ENCODE peak calls at places on chromosomes 7 and 10, in six cellular contexts. C is WTC11, P is GM23338, Y is GM12878, U is H1, A is K562. B is an unnamed sample.

GRCh38 chr10:90743291-90743690 is 114.5 kb downstream of the HTR7 start:
- DNase-seq in C (no peak), P (no peak), Y (no peak), U (no peak), A (no peak), B (no peak)

GRCh38 chr10:37754538-37755323 is 102.7 kb downstream of the ZNF248 start:
- DNase-seq in C (peak), P (no peak), Y (no peak), U (no peak), A (peak), B (peak)

GRCh38 chr10:18699849-18700554 is 40.8 kb downstream of the ARL5B start:
- DNase-seq in C (no peak), P (no peak), Y (no peak), U (no peak), A (no peak), B (peak)

GRCh38 chr10:100021322-100021721 is 11.6 kb upstream of the DNMBP start:
- DNase-seq in C (no peak), P (no peak), Y (peak), U (no peak), A (no peak), B (no peak)

GRCh38 chr7:51219261-51219988 is 97.2 kb downstream of the COBL start:
- DNase-seq in C (no peak), P (peak), Y (no peak), U (no peak), A (no peak), B (no peak)

GRCh38 chr7:2369139-2369538 is 14.5 kb downstream of the EIF3B start:
- DNase-seq in C (no peak), P (no peak), Y (no peak), U (no peak), A (no peak), B (no peak)

GRCh38 chr7:155590215-155591023 is 44.1 kb upstream of the CNPY1 start:
- DNase-seq in C (peak), P (peak), Y (no peak), U (no peak), A (peak), B (peak)

GRCh38 chr10:12067336-12067735 is 1.4 kb upstream of the DHTKD1 start:
- DNase-seq in C (no peak), P (no peak), Y (no peak), U (no peak), A (no peak), B (no peak)

GRCh38 chr10:96618648-96619047 is 31.8 kb upstream of the TM9SF3 start:
- DNase-seq in C (no peak), P (no peak), Y (no peak), U (no peak), A (no peak), B (no peak)

GRCh38 chr7:158494643-158495042 is 93.0 kb downstream of the PTPRN2 start:
- DNase-seq in C (no peak), P (no peak), Y (no peak), U (no peak), A (no peak), B (no peak)

GRCh38 chr7:73308665-73309214 is at the start of gene NSUN5:
- DNase-seq in C (peak), P (peak), Y (peak), U (peak), A (peak), B (peak)

GRCh38 chr10:125081931-125082330 is 78.4 kb downstream of the CTBP2 start:
- DNase-seq in C (no peak), P (no peak), Y (no peak), U (no peak), A (no peak), B (no peak)

GRCh38 chr10:20978617-20979016 is 81.5 kb upstream of the NEBL start:
- DNase-seq in C (no peak), P (no peak), Y (no peak), U (no peak), A (no peak), B (no peak)

GRCh38 chr7:104980969-104981670 is 32.9 kb upstream of the KMT2E start:
- DNase-seq in C (no peak), P (peak), Y (no peak), U (no peak), A (peak), B (peak)

GRCh38 chr10:34716958-34717357 is 98.1 kb downstream of the PARD3 start:
- DNase-seq in C (no peak), P (no peak), Y (no peak), U (no peak), A (peak), B (no peak)

GRCh38 chr7:92421676-92422435 is 25.4 kb upstream of the GATAD1 start:
- DNase-seq in C (no peak), P (no peak), Y (no peak), U (no peak), A (peak), B (no peak)

GRCh38 chr10:122127943-122128342 is 139.0 kb downstream of the TACC2 start:
- DNase-seq in C (no peak), P (no peak), Y (no peak), U (no peak), A (no peak), B (no peak)

GRCh38 chr10:35127289-35127891 is 744 bp downstream of the CREM start:
- DNase-seq in C (peak), P (peak), Y (no peak), U (no peak), A (peak), B (peak)

GRCh38 chr10:110462308-110463095 is 35.2 kb upstream of the DUSP5 start:
- DNase-seq in C (no peak), P (no peak), Y (no peak), U (no peak), A (no peak), B (no peak)

GRCh38 chr7:26688936-26689506 is 175.4 kb downstream of the SKAP2 start:
- DNase-seq in C (no peak), P (no peak), Y (peak), U (no peak), A (peak), B (peak)

GRCh38 chr7:130958846-130959245 is 224.8 kb upstream of the KLF14 start:
- DNase-seq in C (no peak), P (no peak), Y (no peak), U (no peak), A (no peak), B (no peak)

GRCh38 chr7:93728292-93728691 is 153.8 kb upstream of the CALCR start:
- DNase-seq in C (no peak), P (no peak), Y (no peak), U (no peak), A (no peak), B (no peak)

GRCh38 chr7:41693150-41693997 is 9.5 kb downstream of the INHBA start:
- DNase-seq in C (no peak), P (no peak), Y (no peak), U (no peak), A (no peak), B (no peak)

GRCh38 chr10:1122349-1122748 is 66.2 kb downstream of the WDR37 start:
- DNase-seq in C (no peak), P (no peak), Y (no peak), U (no peak), A (no peak), B (no peak)

GRCh38 chr10:77577666-77578229 is 59.9 kb downstream of the KCNMA1 start:
- DNase-seq in C (no peak), P (no peak), Y (no peak), U (no peak), A (no peak), B (no peak)

GRCh38 chr7:112481833-112482669 is 1.3 kb downstream of the LSMEM1 start:
- DNase-seq in C (no peak), P (peak), Y (no peak), U (peak), A (peak), B (no peak)

GRCh38 chr7:36985866-36986402 is 261.6 kb upstream of the AOAH start:
- DNase-seq in C (no peak), P (no peak), Y (no peak), U (no peak), A (no peak), B (no peak)

GRCh38 chr7:99267530-99268360 is 4.9 kb upstream of the MYH16 start:
- DNase-seq in C (no peak), P (no peak), Y (no peak), U (no peak), A (no peak), B (peak)

GRCh38 chr10:35336921-35337741 is 822 bp downstream of the CCNY start:
- DNase-seq in C (peak), P (peak), Y (no peak), U (no peak), A (peak), B (peak)

GRCh38 chr10:90592903-90593302 is 264.9 kb downstream of the HTR7 start:
- DNase-seq in C (peak), P (peak), Y (peak), U (peak), A (no peak), B (peak)

GRCh38 chr10:84530724-84531325 is 202.4 kb downstream of the CCSER2 start:
- DNase-seq in C (no peak), P (no peak), Y (no peak), U (no peak), A (peak), B (no peak)

GRCh38 chr10:84534168-84534567 is 205.8 kb downstream of the CCSER2 start:
- DNase-seq in C (peak), P (peak), Y (no peak), U (no peak), A (peak), B (no peak)

DNA sequence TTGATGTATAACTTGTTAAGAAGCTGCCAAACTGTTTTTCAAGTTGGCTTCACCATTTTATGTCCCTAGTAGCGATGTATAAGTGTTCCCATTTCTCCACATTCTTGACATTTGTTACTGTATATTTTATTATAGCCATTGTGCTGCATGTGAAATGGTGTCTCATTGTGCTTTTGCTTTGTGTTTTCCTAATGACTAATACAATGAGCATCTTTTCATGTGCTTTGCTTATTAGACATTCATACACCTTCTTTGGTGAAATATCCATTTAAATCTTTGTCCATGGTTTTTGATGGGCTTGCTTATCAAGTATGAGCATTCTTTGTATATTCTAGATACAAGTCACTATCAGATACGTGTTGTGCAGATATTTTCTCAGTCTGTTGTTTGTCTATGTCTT is 203.0 kb downstream of the CCSER2 start:
- DNase-seq in C (no peak), P (no peak), Y (no peak), U (no peak), A (no peak), B (no peak)
- TF ChIP-seq CREB1 in C (no peak), P (no peak), Y (no peak), U (no peak), A (no peak), B (no peak)

GRCh38 chr10:87817291-87817872 is 644 bp downstream of the ATAD1 start:
- DNase-seq in C (no peak), P (peak), Y (no peak), U (no peak), A (no peak), B (peak)
- TF ChIP-seq CREB1 in C (no peak), P (no peak), Y (no peak), U (no peak), A (no peak), B (no peak)

DNA sequence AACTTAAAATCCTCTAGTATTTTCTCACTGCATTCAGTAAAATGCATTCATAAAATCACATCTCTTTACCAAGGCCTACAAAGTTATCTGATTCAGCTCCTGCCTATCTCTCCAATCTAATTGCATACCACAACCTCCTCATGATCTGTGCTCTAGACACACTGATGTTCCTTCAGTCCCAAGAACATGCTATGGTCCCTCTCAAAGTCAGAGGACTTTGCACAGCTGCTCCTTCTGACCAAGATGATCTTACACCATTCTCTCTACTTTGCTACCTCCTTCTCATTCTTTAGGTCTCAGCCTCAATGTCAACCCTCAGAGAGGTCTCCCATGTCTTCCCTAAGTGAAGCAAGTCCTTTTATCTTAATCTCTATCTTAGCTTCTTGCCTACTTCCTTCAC is 45.5 kb downstream of the CAV1 start:
- DNase-seq in C (no peak), P (no peak), Y (no peak), U (no peak), A (no peak), B (no peak)
- TF ChIP-seq CREB1 in C (no peak), P (no peak), Y (no peak), U (no peak), A (no peak), B (no peak)

GRCh38 chr7:124072603-124073324 is 39.9 kb upstream of the TMEM229A start:
- DNase-seq in C (no peak), P (no peak), Y (no peak), U (no peak), A (no peak), B (peak)
- TF ChIP-seq CREB1 in C (no peak), P (no peak), Y (no peak), U (no peak), A (no peak), B (no peak)

DNA sequence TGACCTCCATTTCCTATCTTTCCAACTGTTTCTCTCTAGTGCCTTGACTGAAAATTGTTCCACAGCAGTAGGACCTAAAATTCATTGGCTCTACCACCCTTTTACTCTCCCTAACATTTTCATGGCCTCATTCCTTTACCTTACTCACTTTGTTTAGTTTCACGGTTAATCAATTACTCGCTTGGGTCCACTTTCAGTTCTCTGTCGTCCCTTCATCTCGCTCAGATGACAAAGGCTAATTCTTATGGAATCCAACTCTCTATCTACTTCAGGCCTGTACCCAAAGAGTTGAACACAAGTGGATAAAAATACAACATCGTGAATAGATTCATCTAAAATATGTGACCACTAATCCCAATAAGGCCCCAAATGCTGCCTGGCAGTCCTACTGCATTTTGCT is 85.9 kb upstream of the ADO start:
- DNase-seq in C (no peak), P (no peak), Y (no peak), U (no peak), A (no peak), B (peak)
- TF ChIP-seq CREB1 in C (no peak), P (no peak), Y (no peak), U (no peak), A (no peak), B (no peak)

GRCh38 chr10:29826221-29826620 is 191.4 kb upstream of the SVIL start:
- DNase-seq in C (no peak), P (no peak), Y (no peak), U (no peak), A (no peak), B (no peak)

GRCh38 chr10:29828978-29829377 is 194.2 kb upstream of the SVIL start:
- DNase-seq in C (no peak), P (no peak), Y (no peak), U (no peak), A (no peak), B (no peak)

GRCh38 chr10:29827512-29827911 is 192.7 kb upstream of the SVIL start:
- DNase-seq in C (no peak), P (no peak), Y (no peak), U (no peak), A (no peak), B (no peak)

GRCh38 chr10:29826801-29827200 is 192.0 kb upstream of the SVIL start:
- DNase-seq in C (no peak), P (no peak), Y (no peak), U (no peak), A (no peak), B (no peak)

GRCh38 chr10:29828440-29828894 is 193.7 kb upstream of the SVIL start:
- DNase-seq in C (no peak), P (no peak), Y (no peak), U (no peak), A (no peak), B (no peak)
- TF ChIP-seq CREB1 in C (no peak), P (no peak), Y (no peak), U (no peak), A (no peak), B (no peak)

GRCh38 chr10:23869996-23870395 is 338.9 kb upstream of the KIAA1217 start:
- DNase-seq in C (no peak), P (no peak), Y (no peak), U (no peak), A (no peak), B (no peak)
- TF ChIP-seq CREB1 in C (no peak), P (no peak), Y (no peak), U (no peak), A (no peak), B (no peak)

GRCh38 chr10:67792653-67793052 is 45.3 kb downstream of the DNAJC12 start:
- DNase-seq in C (no peak), P (no peak), Y (no peak), U (no peak), A (no peak), B (no peak)
- TF ChIP-seq CREB1 in C (no peak), P (no peak), Y (no peak), U (no peak), A (no peak), B (no peak)

GRCh38 chr7:47432988-47433895 is 148.7 kb downstream of the TNS3 start:
- DNase-seq in C (no peak), P (no peak), Y (no peak), U (no peak), A (no peak), B (no peak)

GRCh38 chr7:47440320-47440719 is 141.6 kb downstream of the TNS3 start:
- DNase-seq in C (no peak), P (no peak), Y (no peak), U (no peak), A (no peak), B (no peak)

GRCh38 chr7:47439181-47439667 is 142.7 kb downstream of the TNS3 start:
- DNase-seq in C (no peak), P (no peak), Y (no peak), U (no peak), A (peak), B (no peak)

GRCh38 chr7:47438411-47439029 is 143.4 kb downstream of the TNS3 start:
- DNase-seq in C (no peak), P (no peak), Y (no peak), U (no peak), A (no peak), B (no peak)

GRCh38 chr7:47435889-47436312 is 146.0 kb downstream of the TNS3 start:
- DNase-seq in C (peak), P (peak), Y (no peak), U (peak), A (peak), B (peak)
- TF ChIP-seq CREB1 in C (no peak), P (no peak), Y (no peak), U (no peak), A (no peak), B (no peak)

B was measured in HepG2.